ENCODE peak calls at places on chromosomes 4 and X, in six cellular contexts. One of them, this sample, is unnamed.

GRCh38 chr4:87209696-87210095 is 10.7 kb downstream of the KLHL8 start:
- DNase-seq in immature natural killer cell: peak
- DNase-seq in GM13977: peak
- DNase-seq in HTR-8/SVneo: no peak
- DNase-seq in T-helper 9 cell: no peak
- DNase-seq in NCI-H82: no peak
- DNase-seq in this sample: no peak

GRCh38 chr4:73704314-73705055 is 35.9 kb upstream of the CXCL8 start:
- DNase-seq in immature natural killer cell: no peak
- DNase-seq in GM13977: no peak
- DNase-seq in HTR-8/SVneo: peak
- DNase-seq in T-helper 9 cell: no peak
- DNase-seq in NCI-H82: no peak
- DNase-seq in this sample: no peak

GRCh38 chrX:100615015-100615414 is 21.6 kb downstream of the TSPAN6 start:
- DNase-seq in immature natural killer cell: no peak
- DNase-seq in GM13977: no peak
- DNase-seq in HTR-8/SVneo: no peak
- DNase-seq in T-helper 9 cell: no peak
- DNase-seq in NCI-H82: peak
- DNase-seq in this sample: no peak

GRCh38 chrX:39194673-39195072 is 393.4 kb downstream of the MID1IP1 start:
- DNase-seq in immature natural killer cell: no peak
- DNase-seq in GM13977: no peak
- DNase-seq in HTR-8/SVneo: no peak
- DNase-seq in T-helper 9 cell: no peak
- DNase-seq in NCI-H82: no peak
- DNase-seq in this sample: no peak

GRCh38 chr4:20195071-20195885 is 56.4 kb upstream of the SLIT2 start:
- DNase-seq in immature natural killer cell: no peak
- DNase-seq in GM13977: no peak
- DNase-seq in HTR-8/SVneo: no peak
- DNase-seq in T-helper 9 cell: no peak
- DNase-seq in NCI-H82: no peak
- DNase-seq in this sample: no peak

GRCh38 chrX:100407784-100408642 is 2.1 kb downstream of the PCDH19 start:
- DNase-seq in immature natural killer cell: no peak
- DNase-seq in GM13977: peak
- DNase-seq in HTR-8/SVneo: no peak
- DNase-seq in T-helper 9 cell: no peak
- DNase-seq in NCI-H82: no peak
- DNase-seq in this sample: no peak

GRCh38 chr4:13705521-13706035 is 78.1 kb upstream of the BOD1L1 start:
- DNase-seq in immature natural killer cell: no peak
- DNase-seq in GM13977: no peak
- DNase-seq in HTR-8/SVneo: no peak
- DNase-seq in T-helper 9 cell: no peak
- DNase-seq in NCI-H82: peak
- DNase-seq in this sample: no peak

GRCh38 chr4:8331567-8331955 is 62.0 kb downstream of the HTRA3 start:
- DNase-seq in immature natural killer cell: no peak
- DNase-seq in GM13977: no peak
- DNase-seq in HTR-8/SVneo: no peak
- DNase-seq in T-helper 9 cell: no peak
- DNase-seq in NCI-H82: no peak
- DNase-seq in this sample: no peak

GRCh38 chrX:153608821-153609220 is 9.9 kb upstream of the CCNQ start:
- DNase-seq in immature natural killer cell: no peak
- DNase-seq in GM13977: no peak
- DNase-seq in HTR-8/SVneo: no peak
- DNase-seq in T-helper 9 cell: no peak
- DNase-seq in NCI-H82: no peak
- DNase-seq in this sample: no peak

GRCh38 chr4:8727131-8727530 is 134.6 kb downstream of the CPZ start:
- DNase-seq in immature natural killer cell: no peak
- DNase-seq in GM13977: no peak
- DNase-seq in HTR-8/SVneo: no peak
- DNase-seq in T-helper 9 cell: no peak
- DNase-seq in NCI-H82: no peak
- DNase-seq in this sample: no peak

GRCh38 chrX:109533631-109534030 is 3.0 kb upstream of the NXT2 start:
- DNase-seq in immature natural killer cell: no peak
- DNase-seq in GM13977: no peak
- DNase-seq in HTR-8/SVneo: no peak
- DNase-seq in T-helper 9 cell: no peak
- DNase-seq in NCI-H82: no peak
- DNase-seq in this sample: no peak

GRCh38 chrX:39705299-39705698 is 392.5 kb downstream of the BCOR start:
- DNase-seq in immature natural killer cell: no peak
- DNase-seq in GM13977: no peak
- DNase-seq in HTR-8/SVneo: peak
- DNase-seq in T-helper 9 cell: no peak
- DNase-seq in NCI-H82: peak
- DNase-seq in this sample: no peak

GRCh38 chr4:128299848-128300247 is 12.2 kb upstream of the PGRMC2 start:
- DNase-seq in immature natural killer cell: no peak
- DNase-seq in GM13977: no peak
- DNase-seq in HTR-8/SVneo: no peak
- DNase-seq in T-helper 9 cell: no peak
- DNase-seq in NCI-H82: no peak
- DNase-seq in this sample: no peak

GRCh38 chr4:187227907-187228699 is 504.4 kb upstream of the FAT1 start:
- DNase-seq in immature natural killer cell: no peak
- DNase-seq in GM13977: no peak
- DNase-seq in HTR-8/SVneo: peak
- DNase-seq in T-helper 9 cell: no peak
- DNase-seq in NCI-H82: no peak
- DNase-seq in this sample: no peak

GRCh38 chrX:63743596-63743995 is 41.4 kb downstream of the ARHGEF9 start:
- DNase-seq in immature natural killer cell: no peak
- DNase-seq in GM13977: no peak
- DNase-seq in HTR-8/SVneo: no peak
- DNase-seq in T-helper 9 cell: no peak
- DNase-seq in NCI-H82: peak
- DNase-seq in this sample: no peak

GRCh38 chr4:148434075-148434773 is 8.0 kb downstream of the NR3C2 start:
- DNase-seq in immature natural killer cell: no peak
- DNase-seq in GM13977: no peak
- DNase-seq in HTR-8/SVneo: no peak
- DNase-seq in T-helper 9 cell: no peak
- DNase-seq in NCI-H82: no peak
- DNase-seq in this sample: no peak

GRCh38 chr4:16995451-16995850 is 97.0 kb upstream of the LDB2 start:
- DNase-seq in immature natural killer cell: no peak
- DNase-seq in GM13977: no peak
- DNase-seq in HTR-8/SVneo: no peak
- DNase-seq in T-helper 9 cell: no peak
- DNase-seq in NCI-H82: no peak
- DNase-seq in this sample: no peak

GRCh38 chr4:183333983-183334382 is 11.8 kb upstream of the CLDN24 start:
- DNase-seq in immature natural killer cell: no peak
- DNase-seq in GM13977: no peak
- DNase-seq in HTR-8/SVneo: no peak
- DNase-seq in T-helper 9 cell: no peak
- DNase-seq in NCI-H82: no peak
- DNase-seq in this sample: no peak

GRCh38 chrX:68995780-68996551 is 167.1 kb downstream of the EFNB1 start:
- DNase-seq in immature natural killer cell: no peak
- DNase-seq in GM13977: no peak
- DNase-seq in HTR-8/SVneo: no peak
- DNase-seq in T-helper 9 cell: no peak
- DNase-seq in NCI-H82: no peak
- DNase-seq in this sample: no peak

GRCh38 chr4:2593003-2593402 is 56.6 kb downstream of the FAM193A start:
- DNase-seq in immature natural killer cell: no peak
- DNase-seq in GM13977: no peak
- DNase-seq in HTR-8/SVneo: no peak
- DNase-seq in T-helper 9 cell: no peak
- DNase-seq in NCI-H82: no peak
- DNase-seq in this sample: no peak

GRCh38 chrX:40922307-40922706 is 162.9 kb upstream of the USP9X start:
- DNase-seq in immature natural killer cell: no peak
- DNase-seq in GM13977: no peak
- DNase-seq in HTR-8/SVneo: no peak
- DNase-seq in T-helper 9 cell: no peak
- DNase-seq in NCI-H82: peak
- DNase-seq in this sample: no peak

GRCh38 chrX:139106111-139106510 is 394.6 kb upstream of the FGF13 start:
- DNase-seq in immature natural killer cell: no peak
- DNase-seq in GM13977: no peak
- DNase-seq in HTR-8/SVneo: no peak
- DNase-seq in T-helper 9 cell: no peak
- DNase-seq in NCI-H82: no peak
- DNase-seq in this sample: no peak

GRCh38 chr4:44722001-44722400 is 4.4 kb downstream of the GNPDA2 start:
- DNase-seq in immature natural killer cell: no peak
- DNase-seq in GM13977: no peak
- DNase-seq in HTR-8/SVneo: no peak
- DNase-seq in T-helper 9 cell: no peak
- DNase-seq in NCI-H82: no peak
- DNase-seq in this sample: no peak

GRCh38 chr4:10582059-10582686 is 102.4 kb downstream of the CLNK start:
- DNase-seq in immature natural killer cell: peak
- DNase-seq in GM13977: no peak
- DNase-seq in HTR-8/SVneo: peak
- DNase-seq in T-helper 9 cell: no peak
- DNase-seq in NCI-H82: peak
- DNase-seq in this sample: no peak

GRCh38 chrX:10619311-10620015 is 922 bp downstream of the MID1 start:
- DNase-seq in immature natural killer cell: no peak
- DNase-seq in GM13977: no peak
- DNase-seq in HTR-8/SVneo: no peak
- DNase-seq in T-helper 9 cell: no peak
- DNase-seq in NCI-H82: no peak
- DNase-seq in this sample: no peak

GRCh38 chrX:118864063-118864630 is 40.5 kb downstream of the ZCCHC12 start:
- DNase-seq in immature natural killer cell: no peak
- DNase-seq in GM13977: no peak
- DNase-seq in HTR-8/SVneo: no peak
- DNase-seq in T-helper 9 cell: no peak
- DNase-seq in NCI-H82: no peak
- DNase-seq in this sample: no peak

GRCh38 chr4:22356996-22357596 is 158.8 kb downstream of the ADGRA3 start:
- DNase-seq in immature natural killer cell: no peak
- DNase-seq in GM13977: peak
- DNase-seq in HTR-8/SVneo: peak
- DNase-seq in T-helper 9 cell: no peak
- DNase-seq in NCI-H82: peak
- DNase-seq in this sample: no peak

GRCh38 chr4:155473420-155474095 is 96.8 kb upstream of the MAP9 start:
- DNase-seq in immature natural killer cell: no peak
- DNase-seq in GM13977: no peak
- DNase-seq in HTR-8/SVneo: no peak
- DNase-seq in T-helper 9 cell: no peak
- DNase-seq in NCI-H82: no peak
- DNase-seq in this sample: no peak

GRCh38 chr4:2636331-2636730 is 99.9 kb downstream of the FAM193A start:
- DNase-seq in immature natural killer cell: no peak
- DNase-seq in GM13977: no peak
- DNase-seq in HTR-8/SVneo: no peak
- DNase-seq in T-helper 9 cell: no peak
- DNase-seq in NCI-H82: no peak
- DNase-seq in this sample: no peak

GRCh38 chr4:13202731-13203519 is 281.2 kb downstream of the RAB28 start:
- DNase-seq in immature natural killer cell: no peak
- DNase-seq in GM13977: no peak
- DNase-seq in HTR-8/SVneo: no peak
- DNase-seq in T-helper 9 cell: no peak
- DNase-seq in NCI-H82: no peak
- DNase-seq in this sample: no peak